ENCODE peak calls at places on chromosomes 6 and 20, in four cellular contexts. B is H1, U is cardiac muscle cell, Z is mammary epithelial cell. G is an unnamed sample.
A peak's percentile ranks its signal among the peaks of the same experiment; 100 is the strongest.

GRCh38 chr6:111523484-111524166 is 40.6 kb upstream of the REV3L start:
- DNase-seq in B (no peak), U (no peak), Z (no peak), G (no peak)

GRCh38 chr6:160142115-160142715 is 20.6 kb downstream of the SLC22A1 start:
- DNase-seq in B (no peak), U (no peak), Z (no peak), G (no peak)

GRCh38 chr6:74927299-74927698 is 278.6 kb downstream of the COL12A1 start:
- DNase-seq in B (no peak), U (no peak), Z (no peak), G (no peak)

GRCh38 chr6:107185570-107185969 is 70.3 kb upstream of the BEND3 start:
- DNase-seq in B (no peak), U (peak; percentile 57), Z (peak; percentile 34), G (peak; percentile 24)

GRCh38 chr20:59945731-59946130 is 5.5 kb downstream of the FAM217B start:
- DNase-seq in B (no peak), U (no peak), Z (no peak), G (no peak)

GRCh38 chr6:2563635-2564034 is 187.1 kb downstream of the MYLK4 start:
- DNase-seq in B (no peak), U (peak; percentile 50), Z (no peak), G (no peak)

GRCh38 chr6:5763407-5763806 is 243.3 kb downstream of the NRN1 start:
- DNase-seq in B (no peak), U (no peak), Z (no peak), G (no peak)

GRCh38 chr6:19830171-19830570 is 7.0 kb upstream of the ID4 start:
- DNase-seq in B (no peak), U (peak; percentile 86), Z (no peak), G (no peak)

GRCh38 chr20:52783769-52784168 is 188.4 kb upstream of the TSHZ2 start:
- DNase-seq in B (peak; percentile 75), U (peak; percentile 27), Z (peak; percentile 15), G (no peak)

GRCh38 chr6:124963416-124964083 is 1.3 kb downstream of the RNF217 start:
- DNase-seq in B (no peak), U (peak; percentile 46), Z (no peak), G (no peak)

GRCh38 chr20:40265872-40266533 is 423.0 kb downstream of the MAFB start:
- DNase-seq in B (no peak), U (peak; percentile 61), Z (peak; percentile 36), G (no peak)

GRCh38 chr20:24502184-24502583 is 32.8 kb downstream of the SYNDIG1 start:
- DNase-seq in B (peak; percentile 17), U (peak; percentile 58), Z (peak; percentile 60), G (no peak)

GRCh38 chr6:157537518-157537917 is 156.5 kb downstream of the ZDHHC14 start:
- DNase-seq in B (no peak), U (no peak), Z (no peak), G (no peak)

GRCh38 chr6:75115501-75115900 is 90.4 kb downstream of the COL12A1 start:
- DNase-seq in B (no peak), U (no peak), Z (no peak), G (no peak)

GRCh38 chr6:145668844-145669243 is 66.5 kb downstream of the EPM2A start:
- DNase-seq in B (no peak), U (no peak), Z (peak; percentile 26), G (peak; percentile 44)

GRCh38 chr6:170032197-170032596 is 258.7 kb downstream of the DLL1 start:
- DNase-seq in B (no peak), U (no peak), Z (no peak), G (no peak)

GRCh38 chr20:13687827-13688226 is 49.1 kb upstream of the TASP1 start:
- DNase-seq in B (no peak), U (no peak), Z (no peak), G (no peak)

GRCh38 chr6:6587696-6588063 is 840 bp upstream of the LY86 start:
- DNase-seq in B (no peak), U (no peak), Z (no peak), G (no peak)

GRCh38 chr6:20755631-20756030 is 221.4 kb downstream of the CDKAL1 start:
- DNase-seq in B (no peak), U (no peak), Z (peak; percentile 55), G (peak; percentile 9)

GRCh38 chr6:5293692-5294091 is 32.4 kb downstream of the FARS2 start:
- DNase-seq in B (no peak), U (no peak), Z (no peak), G (no peak)

GRCh38 chr6:76702187-76702586 is 629.7 kb upstream of the IMPG1 start:
- DNase-seq in B (no peak), U (peak; percentile 26), Z (no peak), G (no peak)

GRCh38 chr6:84350397-84350796 is 123.0 kb upstream of the CEP162 start:
- DNase-seq in B (no peak), U (no peak), Z (no peak), G (no peak)

GRCh38 chr20:24160563-24161355 is 172.2 kb upstream of the GGTLC1 start:
- DNase-seq in B (peak; percentile 65), U (peak; percentile 79), Z (peak; percentile 43), G (peak; percentile 36)

GRCh38 chr6:106081715-106082114 is 4.4 kb upstream of the PRDM1 start:
- DNase-seq in B (no peak), U (no peak), Z (no peak), G (no peak)

GRCh38 chr6:106324726-106325335 is 729 bp downstream of the ATG5 start:
- DNase-seq in B (no peak), U (peak; percentile 20), Z (no peak), G (no peak)

GRCh38 chr20:64138276-64138815 is 25.9 kb upstream of the MYT1 start:
- DNase-seq in B (peak; percentile 35), U (no peak), Z (no peak), G (no peak)

GRCh38 chr20:35312348-35312747 is 20.1 kb upstream of the FAM83C start:
- DNase-seq in B (no peak), U (peak; percentile 78), Z (peak; percentile 93), G (peak; percentile 87)

GRCh38 chr6:81777586-81778268 is 25.2 kb upstream of the TENT5A start:
- DNase-seq in B (no peak), U (no peak), Z (no peak), G (no peak)

GRCh38 chr20:25324412-25324811 is 66.2 kb downstream of the ABHD12 start:
- DNase-seq in B (peak; percentile 39), U (no peak), Z (no peak), G (no peak)

GRCh38 chr20:41308290-41308691 is 9.2 kb downstream of the ZHX3 start:
- DNase-seq in B (no peak), U (peak; percentile 88), Z (peak; percentile 82), G (peak; percentile 85)

GRCh38 chr6:15073344-15073789 is 172.5 kb upstream of the JARID2 start:
- DNase-seq in B (no peak), U (no peak), Z (peak; percentile 98), G (peak; percentile 94)

GRCh38 chr6:20751293-20751946 is 217.2 kb downstream of the CDKAL1 start:
- DNase-seq in B (no peak), U (no peak), Z (no peak), G (no peak)

GRCh38 chr6:9481292-9482029 is 933.4 kb downstream of the TFAP2A start:
- DNase-seq in B (no peak), U (no peak), Z (no peak), G (peak; percentile 28)

GRCh38 chr6:42561986-42562385 is 1.8 kb upstream of the UBR2 start:
- DNase-seq in B (no peak), U (no peak), Z (no peak), G (no peak)

GRCh38 chr6:42566614-42567208 is 2.9 kb downstream of the UBR2 start:
- DNase-seq in B (no peak), U (no peak), Z (no peak), G (no peak)

GRCh38 chr6:42564496-42564890 is 664 bp downstream of the UBR2 start:
- DNase-seq in B (no peak), U (no peak), Z (no peak), G (peak; percentile 47)

GRCh38 chr6:42562788-42563187 is 1.0 kb upstream of the UBR2 start:
- DNase-seq in B (no peak), U (no peak), Z (no peak), G (no peak)

GRCh38 chr6:42563697-42564495 is at the start of gene UBR2:
- DNase-seq in B (peak; percentile 89), U (peak; percentile 99), Z (peak; percentile 98), G (peak; percentile 95)
- TF ChIP-seq CTCF in B (peak; percentile 54), U (peak; percentile 25), Z (no peak), G (peak; percentile 62)

DNA sequence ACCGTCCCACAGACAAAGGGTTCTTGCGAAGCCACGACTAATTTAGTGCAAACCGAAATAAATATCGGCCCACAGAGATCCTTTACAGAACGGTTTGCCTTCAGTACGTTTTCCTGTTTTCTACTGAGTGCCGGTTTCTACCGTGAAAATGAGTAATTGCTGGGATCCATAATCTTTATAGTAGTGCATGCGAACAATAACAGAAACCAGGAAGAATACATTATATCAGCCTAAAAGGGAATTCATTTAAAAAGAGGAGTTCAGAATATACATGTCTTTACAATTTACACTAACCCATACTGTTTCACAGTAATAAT is 292 bp upstream of the MTCL3 start:
- DNase-seq in B (no peak), U (no peak), Z (no peak), G (no peak)
- H3K27ac ChIP-seq in B (peak overlapping the region; percentile 36), U (no peak overlapping the region), Z (no peak overlapping the region), G (no peak overlapping the region)

DNA sequence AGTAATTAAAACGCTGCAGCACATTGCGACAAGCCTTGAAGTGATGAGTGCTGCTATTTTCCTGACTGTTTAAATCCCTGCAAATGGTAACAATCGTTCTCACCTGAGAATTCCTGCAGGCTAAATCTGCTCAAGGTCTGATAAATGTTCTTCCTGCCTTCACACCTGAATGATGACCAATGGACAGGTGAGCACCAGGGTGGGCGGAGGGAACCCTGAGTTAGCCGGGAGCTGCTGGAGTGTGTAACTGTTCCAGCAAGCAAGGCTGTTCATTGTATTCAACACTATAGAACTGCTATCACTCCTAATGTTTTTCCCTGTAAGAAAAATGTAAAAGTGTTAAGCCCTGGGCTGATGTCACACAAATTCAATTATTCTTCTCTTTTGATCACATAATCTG is 4.0 kb downstream of the DACT2 start:
- DNase-seq in B (no peak), U (no peak), Z (no peak), G (no peak)
- H3K4me1 ChIP-seq in B (peaks cover 17% of the 10 kb centered on the region), U (no peaks in the 10 kb centered on the region), Z (no peaks in the 10 kb centered on the region), G (peaks cover 9% of the 10 kb centered on the region)

DNA sequence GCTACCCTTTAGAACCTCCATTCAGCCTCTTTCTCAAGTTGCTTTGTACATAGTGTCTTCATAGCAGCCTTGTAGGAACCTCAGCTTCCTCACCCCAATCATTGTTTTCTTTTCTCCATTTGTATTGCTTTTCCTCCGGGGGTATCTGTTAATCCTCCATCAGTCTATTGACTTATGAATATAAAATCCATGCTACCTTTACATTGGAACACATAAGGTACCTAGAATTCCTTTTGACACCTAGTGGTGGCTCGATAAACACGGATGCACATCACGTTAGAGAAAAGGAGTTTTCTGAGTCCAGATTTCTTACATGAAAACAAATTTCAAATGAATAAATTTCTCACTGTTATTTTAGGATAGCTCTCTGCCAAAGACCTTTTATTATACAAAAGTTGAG is 6.3 kb upstream of the EDN1 start:
- DNase-seq in B (no peak), U (no peak), Z (no peak), G (no peak)
- TF ChIP-seq CTCF in B (no peak), U (no peak), Z (no peak), G (peak; percentile 20)

G was measured in foreskin keratinocyte.